ENCODE peak calls at places on chromosome 2, in five cellular contexts. U, N, I, T and H are unnamed samples.

GRCh38 chr2:132692816-132693215 is 22.8 kb upstream of the LYPD1 start:
- DNase-seq in U (peak; percentile 18), N (peak; percentile 7), I (peak; percentile 57), T (no peak), H (no peak)

GRCh38 chr2:175769200-175769599 is 232.9 kb downstream of the LNPK start:
- DNase-seq in U (peak; percentile 10), N (peak; percentile 4), I (no peak), T (no peak), H (peak; percentile 2)

GRCh38 chr2:161049571-161049970 is 110.7 kb upstream of the TANK start:
- DNase-seq in U (no peak), N (no peak), I (no peak), T (no peak), H (no peak)

GRCh38 chr2:213015387-213016165 is 135.8 kb downstream of the IKZF2 start:
- DNase-seq in U (no peak), N (no peak), I (no peak), T (no peak), H (no peak)

GRCh38 chr2:171703574-171704347 is 16.5 kb downstream of the DYNC1I2 start:
- DNase-seq in U (peak; percentile 37), N (peak; percentile 47), I (peak; percentile 56), T (peak; percentile 8), H (peak; percentile 67)

GRCh38 chr2:31235504-31235902 is 1.6 kb downstream of the EHD3 start:
- DNase-seq in U (peak; percentile 86), N (peak; percentile 66), I (peak; percentile 92), T (no peak), H (peak; percentile 85)

GRCh38 chr2:233816771-233817170 is 37.6 kb downstream of the HJURP start:
- DNase-seq in U (no peak), N (no peak), I (no peak), T (no peak), H (no peak)

GRCh38 chr2:458431-458827 is 170.5 kb upstream of the ALKAL2 start:
- DNase-seq in U (no peak), N (no peak), I (no peak), T (no peak), H (no peak)

GRCh38 chr2:120465989-120466703 is 120.2 kb downstream of the INHBB start:
- DNase-seq in U (no peak), N (no peak), I (no peak), T (no peak), H (no peak)

GRCh38 chr2:85951351-85952067 is 62.7 kb upstream of the ST3GAL5 start:
- DNase-seq in U (no peak), N (no peak), I (no peak), T (no peak), H (no peak)